ENCODE peak calls at places on chromosomes 3 and 15, in nine cellular contexts. D is central memory CD4-positive, alpha-beta T cell; O is HT1080; X is GM23248; T is endothelial cell; C is lower lobe of right lung; P is amniotic stem cell; V is tibial artery; W is HAP-1. A is an unnamed sample.

GRCh38 chr3:126341755-126342150 is 15.5 kb downstream of the KLF15 start:
- DNase-seq in D (no peak), O (no peak), X (no peak), T (no peak), C (peak), P (no peak), V (peak), W (peak), A (no peak)

GRCh38 chr3:179181021-179181472 is 32.9 kb downstream of the PIK3CA start:
- DNase-seq in D (no peak), O (peak), X (peak), T (no peak), C (no peak), P (no peak), V (no peak), W (no peak), A (no peak)

GRCh38 chr3:156290917-156291268 is 170.5 kb downstream of the KCNAB1 start:
- DNase-seq in D (no peak), O (no peak), X (no peak), T (no peak), C (no peak), P (no peak), V (no peak), W (peak), A (no peak)

GRCh38 chr3:21621396-21621695 is 129.7 kb downstream of the ZNF385D start:
- DNase-seq in D (no peak), O (peak), X (peak), T (no peak), C (no peak), P (no peak), V (no peak), W (no peak), A (no peak)

GRCh38 chr3:111227216-111227615 is 155.6 kb downstream of the NECTIN3 start:
- DNase-seq in D (no peak), O (peak), X (peak), T (no peak), C (no peak), P (peak), V (no peak), W (peak), A (no peak)

GRCh38 chr3:135084404-135084803 is 289.3 kb downstream of the EPHB1 start:
- DNase-seq in D (no peak), O (peak), X (peak), T (no peak), C (no peak), P (no peak), V (no peak), W (no peak), A (no peak)

GRCh38 chr3:192570757-192571156 is 156.6 kb downstream of the FGF12 start:
- DNase-seq in D (no peak), O (no peak), X (peak), T (no peak), C (no peak), P (no peak), V (no peak), W (no peak), A (no peak)

GRCh38 chr15:51758645-51759044 is 7.2 kb downstream of the TMOD2 start:
- DNase-seq in D (no peak), O (peak), X (peak), T (no peak), C (no peak), P (no peak), V (peak), W (no peak), A (peak)

GRCh38 chr3:188037116-188037718 is 116.7 kb upstream of the LPP start:
- DNase-seq in D (no peak), O (peak), X (peak), T (peak), C (no peak), P (no peak), V (no peak), W (no peak), A (no peak)

GRCh38 chr3:108117245-108117644 is 26.4 kb upstream of the CD47 start:
- DNase-seq in D (no peak), O (peak), X (peak), T (no peak), C (no peak), P (no peak), V (no peak), W (no peak), A (no peak)

GRCh38 chr3:112976001-112976400 is 1.1 kb upstream of the CD200R1 start:
- DNase-seq in D (no peak), O (no peak), X (no peak), T (no peak), C (no peak), P (no peak), V (no peak), W (no peak), A (no peak)

GRCh38 chr3:15452961-15453360 is 25.6 kb downstream of the EAF1 start:
- DNase-seq in D (no peak), O (no peak), X (no peak), T (no peak), C (no peak), P (no peak), V (no peak), W (no peak), A (no peak)

GRCh38 chr3:46882377-46883015 is 5.0 kb downstream of the PTH1R start:
- DNase-seq in D (no peak), O (peak), X (peak), T (peak), C (no peak), P (no peak), V (peak), W (peak), A (no peak)

GRCh38 chr3:182697345-182697919 is 95.9 kb upstream of the ATP11B start:
- DNase-seq in D (no peak), O (no peak), X (no peak), T (no peak), C (no peak), P (no peak), V (no peak), W (no peak), A (no peak)

GRCh38 chr15:77597804-77598453 is 34.8 kb downstream of the LINGO1 start:
- DNase-seq in D (no peak), O (peak), X (peak), T (peak), C (no peak), P (no peak), V (no peak), W (no peak), A (no peak)

GRCh38 chr15:66148187-66148586 is 105.4 kb downstream of the MEGF11 start:
- DNase-seq in D (no peak), O (no peak), X (no peak), T (no peak), C (no peak), P (no peak), V (no peak), W (no peak), A (no peak)

GRCh38 chr15:101149864-101150722 is 101.8 kb downstream of the CHSY1 start:
- DNase-seq in D (no peak), O (no peak), X (no peak), T (no peak), C (peak), P (no peak), V (no peak), W (no peak), A (no peak)

GRCh38 chr3:71463622-71464021 is 119.9 kb downstream of the FOXP1 start:
- DNase-seq in D (no peak), O (no peak), X (no peak), T (no peak), C (no peak), P (no peak), V (no peak), W (no peak), A (no peak)

GRCh38 chr15:49037546-49037940 is 8.7 kb downstream of the SECISBP2L start:
- DNase-seq in D (no peak), O (no peak), X (peak), T (no peak), C (no peak), P (no peak), V (no peak), W (no peak), A (no peak)

GRCh38 chr15:40787991-40788390 is 18.2 kb downstream of the C15orf62 start:
- DNase-seq in D (no peak), O (no peak), X (no peak), T (no peak), C (peak), P (no peak), V (no peak), W (no peak), A (peak)

GRCh38 chr3:38163117-38163870 is 2.0 kb upstream of the OXSR1 start:
- DNase-seq in D (peak), O (no peak), X (peak), T (no peak), C (no peak), P (no peak), V (no peak), W (no peak), A (no peak)

GRCh38 chr15:33200903-33201302 is 6.4 kb upstream of the FMN1 start:
- DNase-seq in D (no peak), O (no peak), X (no peak), T (no peak), C (no peak), P (no peak), V (no peak), W (no peak), A (no peak)

A was measured in psoas muscle.